ENCODE peak calls at places on chromosomes 13 and 19, in four cellular contexts. O is IMR-90, F is neuronal stem cell, Y is H1. U is an unnamed sample.

GRCh38 chr19:35637165-35637564 is 4.4 kb upstream of the ETV2 start:
- DNase-seq in F (no peak), Y (no peak), O (no peak), U (no peak)

GRCh38 chr19:38262585-38263268 is 1.6 kb upstream of the SPINT2 start:
- DNase-seq in Y (no peak), O (no peak), F (no peak), U (no peak)

GRCh38 chr13:105957769-105958438 is 577.6 kb downstream of the EFNB2 start:
- DNase-seq in O (no peak), F (no peak), Y (no peak), U (peak)

GRCh38 chr19:42419309-42419708 is 7.9 kb downstream of the LIPE start:
- DNase-seq in O (no peak), Y (no peak), F (no peak), U (no peak)

GRCh38 chr19:56167064-56167578 is 8.7 kb upstream of the GALP start:
- DNase-seq in O (no peak), Y (no peak), F (peak), U (peak)

GRCh38 chr19:41321600-41322270 is 11.8 kb downstream of the CCDC97 start:
- DNase-seq in F (peak), O (peak), Y (peak), U (peak)

GRCh38 chr13:73000027-73000674 is 58.7 kb upstream of the KLF5 start:
- DNase-seq in O (peak), Y (no peak), F (no peak), U (peak)

GRCh38 chr13:76848596-76848995 is 37.6 kb downstream of the KCTD12 start:
- DNase-seq in O (peak), Y (no peak), F (no peak), U (peak)

GRCh38 chr19:39971380-39971841 is 446 bp downstream of the PSMC4 start:
- DNase-seq in Y (no peak), F (no peak), O (no peak), U (peak)

GRCh38 chr13:97306646-97307045 is 84.5 kb downstream of the MBNL2 start:
- DNase-seq in O (no peak), F (no peak), Y (no peak), U (no peak)

GRCh38 chr13:34026308-34026707 is 208.4 kb downstream of the RFC3 start:
- DNase-seq in O (no peak), F (no peak), Y (no peak), U (no peak)

GRCh38 chr13:93865235-93865634 is 614.2 kb downstream of the DCT start:
- DNase-seq in F (no peak), Y (no peak), O (no peak), U (no peak)

GRCh38 chr13:27403252-27403678 is 21.2 kb upstream of the GTF3A start:
- DNase-seq in O (peak), Y (no peak), F (no peak), U (peak)

GRCh38 chr13:29923554-29924481 is 73.4 kb upstream of the UBL3 start:
- DNase-seq in O (peak), F (no peak), Y (peak), U (peak)

GRCh38 chr13:99384468-99384867 is 77.3 kb upstream of the GPR183 start:
- DNase-seq in Y (no peak), F (no peak), O (no peak), U (no peak)

GRCh38 chr13:32426981-32427851 is 714 bp downstream of the N4BP2L1 start:
- DNase-seq in F (peak), Y (no peak), O (peak), U (peak)

GRCh38 chr19:45922281-45922680 is 7.7 kb upstream of the NANOS2 start:
- DNase-seq in Y (peak), O (no peak), F (no peak), U (peak)

GRCh38 chr19:11693505-11694499 is 44.9 kb downstream of the ZNF823 start:
- DNase-seq in Y (peak), O (peak), F (no peak), U (peak)

GRCh38 chr13:45863716-45864590 is 12.4 kb upstream of the SIAH3 start:
- DNase-seq in Y (no peak), O (no peak), F (no peak), U (no peak)

GRCh38 chr19:41871573-41872383 is 5.3 kb upstream of the CD79A start:
- DNase-seq in Y (no peak), O (no peak), F (no peak), U (peak)

GRCh38 chr19:41353466-41354342 is at the start of gene TGFB1:
- DNase-seq in O (peak), F (peak), Y (no peak), U (peak)

GRCh38 chr19:873084-874019 is 13.9 kb downstream of the CFD start:
- DNase-seq in O (peak), F (no peak), Y (no peak), U (peak)

GRCh38 chr19:3604987-3605343 is 1.7 kb downstream of the TBXA2R start:
- DNase-seq in O (no peak), Y (no peak), F (no peak), U (no peak)
- H3K4me3 ChIP-seq in O (no peak), Y (no peak), F (no peak), U (peak)

DNA sequence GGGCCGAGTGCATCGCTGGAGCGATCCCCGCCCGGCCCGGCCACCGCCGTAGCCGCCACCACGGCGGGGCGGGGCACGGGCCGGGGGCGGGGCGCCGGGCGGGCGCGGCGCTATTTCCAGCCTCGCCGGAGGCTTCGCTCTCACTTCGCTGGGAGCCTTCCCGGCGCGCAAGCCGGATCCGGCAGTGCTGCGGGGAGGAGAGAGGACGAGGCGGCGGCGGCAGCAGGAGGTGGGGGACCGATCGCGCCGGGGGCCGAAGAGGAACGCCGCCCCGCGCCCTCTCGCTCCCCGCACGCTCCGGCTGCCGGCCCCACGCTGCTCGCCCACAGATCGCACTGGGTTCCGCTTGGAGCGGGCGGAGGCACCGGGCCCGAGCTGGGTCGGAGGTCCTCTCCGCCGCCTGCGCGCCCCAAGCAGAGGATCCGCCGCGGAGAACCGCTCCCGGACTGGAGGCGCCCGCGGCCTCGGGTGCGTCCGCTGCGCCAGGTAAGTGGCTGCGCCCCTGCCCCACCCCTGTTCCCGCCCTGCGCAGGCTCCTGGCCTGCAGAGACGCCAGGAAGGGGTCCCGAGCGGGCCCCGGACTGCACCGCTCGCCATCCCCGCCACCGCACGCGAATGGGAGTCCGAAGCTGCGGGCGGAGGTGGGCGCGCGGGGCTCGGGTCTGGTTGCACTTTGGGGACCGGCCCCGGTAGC is at the start of gene CHST8:
- DNase-seq in O (no peak), F (peak), Y (no peak), U (no peak)
- H3K14ac ChIP-seq in O (no peak), F (peak), Y (no peak), U (no peak)

GRCh38 chr19:7742575-7742974 is 4.8 kb downstream of the CD209 start:
- DNase-seq in Y (no peak), O (no peak), F (no peak), U (no peak)

GRCh38 chr19:7744871-7745270 is 2.5 kb downstream of the CD209 start:
- DNase-seq in O (no peak), F (no peak), Y (no peak), U (no peak)

GRCh38 chr19:7742991-7743390 is 4.3 kb downstream of the CD209 start:
- DNase-seq in Y (no peak), O (no peak), F (no peak), U (no peak)

GRCh38 chr19:7743425-7743841 is 3.9 kb downstream of the CD209 start:
- DNase-seq in O (no peak), F (no peak), Y (no peak), U (no peak)

DNA sequence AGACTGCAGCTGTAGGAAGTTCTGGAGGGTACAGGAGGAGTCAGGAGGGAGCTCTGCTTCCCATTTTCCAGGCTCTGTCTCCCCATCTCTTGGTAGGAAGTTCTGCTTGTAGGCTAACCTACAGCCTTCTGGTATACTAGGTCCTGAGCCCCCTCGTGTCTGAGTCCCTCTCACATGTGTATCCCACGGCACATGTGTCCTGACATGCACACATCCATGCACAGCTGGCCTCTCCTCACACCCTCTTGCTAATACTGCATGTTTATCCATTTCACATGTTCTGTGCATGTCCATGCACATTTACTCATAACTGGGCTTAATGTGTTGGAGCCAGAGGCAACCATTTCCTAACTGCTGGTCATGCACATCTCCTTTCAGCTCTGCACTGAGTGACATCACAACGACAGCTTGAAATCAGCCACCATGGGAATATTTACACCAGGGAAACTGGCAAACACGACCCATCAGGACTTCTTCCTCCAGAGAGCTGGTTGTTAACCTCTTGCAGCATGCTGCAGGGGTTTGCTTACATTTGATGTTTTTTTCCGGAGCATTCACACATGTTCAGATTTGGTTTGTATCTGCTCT is 3.0 kb downstream of the CD209 start:
- DNase-seq in Y (no peak), F (no peak), O (no peak), U (no peak)
- H3K4me3 ChIP-seq in Y (no peak), F (no peak), O (no peak), U (no peak)

DNA sequence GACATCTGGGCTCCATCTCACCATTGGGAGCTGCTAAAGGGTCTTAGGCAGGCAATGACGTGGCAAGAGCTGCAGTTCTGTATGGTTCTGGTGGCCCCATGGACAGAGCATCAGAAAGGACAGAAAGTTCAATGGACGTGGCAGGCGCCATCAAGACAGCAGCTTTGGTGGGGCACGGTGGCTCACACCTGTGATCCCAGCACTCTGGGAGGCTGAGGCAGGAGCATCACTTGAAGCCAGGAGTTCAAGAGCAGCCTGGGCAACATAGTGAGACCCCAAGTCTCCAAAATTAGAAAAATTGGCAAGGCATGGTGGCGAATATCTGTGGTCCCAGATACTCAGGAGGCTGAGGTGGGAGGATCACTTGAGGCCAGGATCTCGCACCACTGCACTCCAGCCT is 9.5 kb downstream of the EVI5L start:
- DNase-seq in O (no peak), F (no peak), Y (no peak), U (no peak)
- H3K14ac ChIP-seq in O (no peak), F (no peak), Y (no peak), U (no peak)

GRCh38 chr19:10021446-10021845 is 8.2 kb downstream of the RDH8 start:
- DNase-seq in F (no peak), O (no peak), Y (no peak), U (no peak)
- H3K4me3 ChIP-seq in F (no peak), O (no peak), Y (no peak), U (no peak)

DNA sequence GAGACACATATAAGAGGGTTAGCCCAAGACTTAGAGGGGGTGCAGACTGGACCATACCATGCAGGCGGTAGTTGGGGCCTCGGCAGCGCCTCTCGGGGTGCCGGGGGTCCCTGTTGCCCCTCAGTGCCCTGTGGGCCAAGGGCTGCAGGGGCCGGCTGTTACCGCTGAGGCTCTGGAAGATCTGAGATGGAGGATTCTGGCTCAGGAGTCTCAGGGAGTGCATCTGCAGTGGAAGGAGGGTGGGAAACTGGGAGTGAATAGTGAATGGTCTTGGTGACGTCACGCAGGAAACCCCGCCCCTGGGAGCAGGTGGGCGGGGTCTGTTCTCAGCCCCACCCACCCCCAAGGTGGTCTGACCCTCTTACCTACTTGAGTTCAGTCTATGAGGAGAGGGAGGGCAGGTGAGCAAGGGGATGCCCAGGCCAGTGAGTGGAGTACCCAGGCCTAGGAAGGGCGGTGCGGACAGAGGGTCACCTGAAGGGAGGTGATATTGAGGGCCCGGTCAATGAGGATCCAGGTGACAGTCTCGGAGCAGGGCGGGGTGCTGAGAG is 1.7 kb upstream of the DBP start:
- DNase-seq in Y (no peak), O (no peak), F (no peak), U (no peak)
- H3K14ac ChIP-seq in Y (no peak), O (peak), F (no peak), U (no peak)

GRCh38 chr13:43785681-43786471 is 896 bp downstream of the ENOX1 start:
- DNase-seq in F (peak), O (peak), Y (no peak), U (peak)
- H3K4me3 ChIP-seq in F (peak), O (peak), Y (peak), U (peak)

DNA sequence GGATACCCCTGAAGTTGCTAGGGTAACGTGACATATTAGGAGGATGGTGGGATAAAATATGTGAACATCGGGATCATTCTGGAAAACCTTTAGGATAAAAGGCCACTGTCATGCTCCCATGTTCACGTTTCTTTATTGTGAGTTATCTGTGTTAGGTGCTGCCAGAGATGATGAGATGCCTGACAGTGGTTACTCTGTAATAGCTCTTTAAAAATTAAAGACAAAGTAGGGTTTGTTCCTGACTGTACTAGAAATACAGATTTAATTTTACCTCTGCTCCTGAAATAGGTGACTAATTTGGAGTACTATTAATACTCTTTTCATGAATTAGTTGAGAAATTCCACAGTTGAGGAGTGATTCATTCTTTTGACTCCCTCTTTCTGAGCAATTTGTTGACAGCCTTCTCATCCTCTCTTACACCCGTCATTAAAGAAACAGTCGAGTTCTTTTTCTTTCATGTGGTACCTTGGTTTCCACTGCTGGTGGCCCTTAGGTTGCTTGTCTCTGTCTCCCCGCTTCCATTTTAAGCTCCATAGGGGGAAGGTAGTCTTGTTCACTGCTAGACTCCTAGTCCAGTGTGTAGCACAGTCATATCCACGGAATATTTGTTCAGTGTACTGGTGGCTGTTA is 28.4 kb downstream of the SAE1 start:
- DNase-seq in O (peak), Y (no peak), F (no peak), U (no peak)
- H3K14ac ChIP-seq in O (peak), Y (no peak), F (no peak), U (no peak)

DNA sequence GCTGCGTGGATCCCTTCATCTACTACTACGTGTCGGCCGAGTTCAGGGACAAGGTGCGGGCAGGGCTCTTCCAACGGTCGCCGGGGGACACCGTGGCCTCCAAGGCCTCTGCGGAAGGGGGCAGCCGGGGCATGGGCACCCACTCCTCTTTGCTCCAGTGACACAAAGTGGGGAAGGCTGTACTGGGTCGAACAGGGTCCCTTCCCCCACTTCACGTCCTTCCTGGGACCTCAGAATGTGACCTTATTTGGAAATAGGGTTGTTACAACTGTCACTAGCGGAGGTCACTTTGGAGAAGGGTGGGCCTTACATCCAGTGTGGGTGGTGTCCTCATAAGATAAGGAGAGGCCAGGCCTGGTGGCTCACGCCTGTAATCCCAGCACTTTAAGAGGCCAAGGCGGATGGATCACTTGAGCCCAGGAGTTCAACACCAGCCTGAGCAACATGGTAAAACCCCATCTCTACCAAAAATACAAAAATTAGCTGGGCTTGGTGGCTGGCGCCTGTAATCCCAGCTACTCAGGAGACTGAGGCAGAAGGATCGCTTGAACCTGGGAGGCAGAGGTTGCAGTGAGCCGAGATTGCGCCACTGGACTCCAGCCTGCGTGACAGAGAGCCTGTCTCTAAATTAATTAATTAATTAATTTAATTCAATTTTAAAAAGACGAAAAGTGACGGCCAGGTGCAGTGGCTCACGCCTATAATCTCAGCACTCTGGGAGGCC is 1.8 kb downstream of the F2RL3 start:
- DNase-seq in O (no peak), F (no peak), Y (no peak), U (no peak)
- H3K4me3 ChIP-seq in O (no peak), F (no peak), Y (no peak), U (no peak)

GRCh38 chr19:6801397-6802086 is 29.0 kb downstream of the VAV1 start:
- DNase-seq in Y (no peak), O (no peak), F (no peak), U (no peak)
- H3K14ac ChIP-seq in Y (no peak), O (no peak), F (peak), U (no peak)